ENCODE peak calls at places on chromosomes 7 and 10, in four cellular contexts. G is GM12878, X is HepG2, H is K562. Y is an unnamed sample.
A peak's percentile ranks its signal among the peaks of the same experiment; 100 is the strongest.

GRCh38 chr10:114246679-114247305 is 7.7 kb downstream of the VWA2 start:
- DNase-seq in G (no peak), X (no peak), H (no peak), Y (no peak)

GRCh38 chr10:5595591-5596590 is 70.5 kb downstream of the ASB13 start:
- DNase-seq in G (no peak), X (no peak), H (no peak), Y (no peak)

GRCh38 chr10:88477343-88478085 is 105.6 kb downstream of the RNLS start:
- DNase-seq in G (no peak), X (no peak), H (no peak), Y (no peak)

GRCh38 chr10:78305311-78305710 is 271.6 kb downstream of the RPS24 start:
- DNase-seq in G (no peak), X (no peak), H (no peak), Y (no peak)

GRCh38 chr7:85103352-85103751 is 83.5 kb downstream of the SEMA3D start:
- DNase-seq in G (no peak), X (no peak), H (no peak), Y (peak; percentile 11)

GRCh38 chr7:8112685-8113084 is 144.1 kb downstream of the GLCCI1 start:
- DNase-seq in G (no peak), X (no peak), H (no peak), Y (no peak)

GRCh38 chr10:15370212-15370740 is 813 bp downstream of the FAM171A1 start:
- DNase-seq in G (no peak), X (no peak), H (peak; percentile 52), Y (peak; percentile 42)

GRCh38 chr7:132102942-132103341 is 473.3 kb downstream of the PLXNA4 start:
- DNase-seq in G (no peak), X (no peak), H (no peak), Y (no peak)

GRCh38 chr7:159034988-159035387 is 109.7 kb downstream of the VIPR2 start:
- DNase-seq in G (no peak), X (no peak), H (no peak), Y (no peak)

GRCh38 chr7:109387530-109387929 is 817.9 kb downstream of the DNAJB9 start:
- DNase-seq in G (no peak), X (no peak), H (no peak), Y (no peak)

GRCh38 chr7:31318308-31318707 is 22.2 kb downstream of the NEUROD6 start:
- DNase-seq in G (no peak), X (peak; percentile 10), H (no peak), Y (no peak)

GRCh38 chr7:120280743-120281142 is 7.8 kb downstream of the KCND2 start:
- DNase-seq in G (no peak), X (no peak), H (no peak), Y (no peak)

GRCh38 chr7:138756591-138757222 is 41.1 kb upstream of the TMEM213 start:
- DNase-seq in G (no peak), X (no peak), H (no peak), Y (no peak)

GRCh38 chr10:5317547-5318107 is 47.1 kb upstream of the UCN3 start:
- DNase-seq in G (no peak), X (peak; percentile 19), H (peak; percentile 41), Y (no peak)

GRCh38 chr10:48437546-48437945 is 131.1 kb downstream of the MAPK8 start:
- DNase-seq in G (no peak), X (no peak), H (no peak), Y (no peak)

GRCh38 chr10:50997461-50997860 is 76.8 kb upstream of the PRKG1 start:
- DNase-seq in G (no peak), X (no peak), H (no peak), Y (no peak)

GRCh38 chr7:150374472-150374871 is 4.7 kb upstream of the ZNF775 start:
- DNase-seq in G (no peak), X (no peak), H (no peak), Y (no peak)

GRCh38 chr7:158532093-158532627 is 55.5 kb downstream of the PTPRN2 start:
- DNase-seq in G (no peak), X (no peak), H (no peak), Y (no peak)

GRCh38 chr10:96720422-96721206 is at the start of gene PIK3AP1:
- DNase-seq in G (no peak), X (no peak), H (peak; percentile 66), Y (peak; percentile 70)

GRCh38 chr7:27374958-27375841 is 132.6 kb downstream of the EVX1 start:
- DNase-seq in G (no peak), X (no peak), H (no peak), Y (no peak)

GRCh38 chr7:17584822-17585221 is 286.4 kb downstream of the AHR start:
- DNase-seq in G (no peak), X (no peak), H (no peak), Y (no peak)

GRCh38 chr7:3162286-3162685 is 118.6 kb upstream of the CARD11 start:
- DNase-seq in G (no peak), X (no peak), H (peak; percentile 37), Y (no peak)

GRCh38 chr7:79176859-79177477 is 276.5 kb downstream of the MAGI2 start:
- DNase-seq in G (no peak), X (peak; percentile 10), H (no peak), Y (peak; percentile 29)

DNA sequence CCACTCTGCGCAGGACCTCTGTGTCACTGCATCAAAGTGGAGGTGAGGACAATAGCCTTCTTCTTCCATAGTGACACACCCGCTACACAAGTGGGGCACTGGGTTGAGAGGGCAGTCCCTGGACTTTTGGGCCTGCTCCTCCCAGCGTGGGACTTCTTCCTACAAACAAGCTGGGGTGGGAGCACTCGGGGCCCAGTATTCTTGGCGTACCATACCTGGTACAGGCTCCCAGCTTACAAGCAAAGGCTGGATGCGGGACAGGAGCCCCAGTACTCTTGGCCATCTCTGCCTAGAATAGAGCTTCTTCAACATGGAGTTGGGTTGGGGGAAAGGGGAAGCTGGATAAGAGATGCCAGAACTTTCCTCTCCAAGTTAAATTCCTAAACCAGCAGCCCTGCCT is 426.8 kb upstream of the FOXK1 start:
- DNase-seq in G (no peak), X (no peak), H (no peak), Y (no peak)
- TF ChIP-seq TARDBP in G (no peak), X (no peak), H (no peak), Y (no peak)

GRCh38 chr10:13100349-13101294 is 659 bp downstream of the OPTN start:
- DNase-seq in G (no peak), X (peak; percentile 15), H (peak; percentile 24), Y (peak; percentile 25)
- TF ChIP-seq SP1 in G (no peak), X (no peak), H (no peak), Y (no peak)

GRCh38 chr7:1542841-1543747 is 12.6 kb downstream of the MAFK start:
- DNase-seq in G (no peak), X (no peak), H (no peak), Y (no peak)

GRCh38 chr7:1543826-1544177 is 12.2 kb downstream of the TMEM184A start:
- DNase-seq in G (no peak), X (no peak), H (no peak), Y (no peak)

GRCh38 chr7:1545417-1546246 is 10.4 kb downstream of the TMEM184A start:
- DNase-seq in G (no peak), X (no peak), H (no peak), Y (no peak)

GRCh38 chr7:1544896-1545416 is 11.0 kb downstream of the TMEM184A start:
- DNase-seq in G (no peak), X (no peak), H (no peak), Y (no peak)

GRCh38 chr7:1544178-1544895 is 11.7 kb downstream of the TMEM184A start:
- DNase-seq in G (no peak), X (no peak), H (no peak), Y (no peak)
- TF ChIP-seq TARDBP in G (no peak), X (no peak), H (no peak), Y (no peak)

GRCh38 chr7:117448655-117449054 is 21.4 kb upstream of the ASZ1 start:
- DNase-seq in G (no peak), X (no peak), H (no peak), Y (no peak)

GRCh38 chr7:117444646-117445045 is 17.4 kb upstream of the ASZ1 start:
- DNase-seq in G (no peak), X (no peak), H (no peak), Y (no peak)

GRCh38 chr7:117446220-117446815 is 19.0 kb upstream of the ASZ1 start:
- DNase-seq in G (no peak), X (no peak), H (no peak), Y (no peak)

GRCh38 chr7:117445206-117445605 is 17.9 kb upstream of the ASZ1 start:
- DNase-seq in G (no peak), X (no peak), H (no peak), Y (no peak)
- TF ChIP-seq SP1 in G (no peak), X (no peak), H (no peak), Y (no peak)